ENCODE peak calls at places on chromosomes 11 and 22, in seven cellular contexts. P is stimulated activated CD4-positive, alpha-beta T cell treated with anti-CD3 and anti-CD28 coated beads, Interleukin-15, amount 100 ng/mL, for 48 hours; J is progenitor cell of endocrine pancreas; N is GM12865; U is stimulated activated CD8-positive, alpha-beta memory T cell treated with anti-CD3 and anti-CD28 coated beads, Interleukin-7, amount 100 ng/mL, for 1 hour; G is iris pigment epithelial cell; V is Calu3. E is an unnamed sample.

GRCh38 chr11:47938791-47939560 is 41.4 kb upstream of the PTPRJ start:
- DNase-seq in P (no peak), J (no peak), N (no peak), U (no peak), G (no peak), V (no peak), E (no peak)

GRCh38 chr22:45341503-45341902 is 31.8 kb downstream of the FAM118A start:
- DNase-seq in P (peak), J (no peak), N (peak), U (no peak), G (no peak), V (no peak), E (no peak)

GRCh38 chr22:25084405-25085107 is 115.1 kb upstream of the CRYBB3 start:
- DNase-seq in P (no peak), J (no peak), N (no peak), U (no peak), G (no peak), V (no peak), E (no peak)

GRCh38 chr22:19874307-19875060 is 19.8 kb upstream of the GNB1L start:
- DNase-seq in P (no peak), J (no peak), N (no peak), U (no peak), G (no peak), V (no peak), E (no peak)

GRCh38 chr11:110327508-110327907 is 31.1 kb upstream of the RDX start:
- DNase-seq in P (no peak), J (no peak), N (peak), U (no peak), G (no peak), V (no peak), E (no peak)

GRCh38 chr11:61303725-61304124 is 8.6 kb upstream of the VWCE start:
- DNase-seq in P (no peak), J (no peak), N (no peak), U (no peak), G (no peak), V (no peak), E (no peak)

GRCh38 chr22:43886231-43886630 is 5.6 kb downstream of the PNPLA5 start:
- DNase-seq in P (no peak), J (no peak), N (no peak), U (no peak), G (no peak), V (no peak), E (no peak)

GRCh38 chr22:40203568-40203967 is 25.8 kb downstream of the TNRC6B start:
- DNase-seq in P (no peak), J (no peak), N (peak), U (no peak), G (no peak), V (no peak), E (no peak)

GRCh38 chr11:73382747-73383146 is 6.5 kb downstream of the RELT start:
- DNase-seq in P (no peak), J (no peak), N (no peak), U (no peak), G (no peak), V (no peak), E (no peak)

GRCh38 chr22:18032455-18033101 is 8.2 kb upstream of the MICAL3 start:
- DNase-seq in P (no peak), J (no peak), N (no peak), U (no peak), G (peak), V (peak), E (peak)

GRCh38 chr22:49404576-49405199 is 423.0 kb downstream of the BRD1 start:
- DNase-seq in P (no peak), J (no peak), N (no peak), U (no peak), G (no peak), V (no peak), E (no peak)

GRCh38 chr22:28053871-28054621 is 135.0 kb upstream of the PITPNB start:
- DNase-seq in P (no peak), J (no peak), N (no peak), U (no peak), G (peak), V (no peak), E (no peak)

GRCh38 chr22:37107779-37108621 is 1.5 kb downstream of the TMPRSS6 start:
- DNase-seq in P (no peak), J (no peak), N (no peak), U (no peak), G (no peak), V (no peak), E (no peak)

GRCh38 chr11:6596237-6596877 is 7.1 kb downstream of the RRP8 start:
- DNase-seq in P (no peak), J (no peak), N (no peak), U (no peak), G (no peak), V (no peak), E (no peak)

GRCh38 chr22:33821290-33821689 is 99.0 kb downstream of the LARGE1 start:
- DNase-seq in P (no peak), J (no peak), N (no peak), U (no peak), G (no peak), V (no peak), E (no peak)

GRCh38 chr22:49767355-49768062 is 60.2 kb downstream of the BRD1 start:
- DNase-seq in P (no peak), J (no peak), N (peak), U (no peak), G (peak), V (peak), E (no peak)

GRCh38 chr11:121802542-121802941 is 313.5 kb downstream of the BLID start:
- DNase-seq in P (no peak), J (no peak), N (no peak), U (no peak), G (no peak), V (no peak), E (no peak)

GRCh38 chr11:22193348-22194051 is 615 bp downstream of the ANO5 start:
- DNase-seq in P (no peak), J (peak), N (peak), U (no peak), G (no peak), V (peak), E (no peak)

E was measured in cerebellar nuclear complex.